ENCODE peak calls at places on chromosomes 4 and X, in eight cellular contexts. I, E, Z, R, B, U, J and Y are unnamed samples.

GRCh38 chr4:105620640-105621323 is 68.4 kb downstream of the ARHGEF38 start:
- DNase-seq in I (peak), E (no peak), Z (peak), R (peak), B (no peak), U (peak), J (peak), Y (peak)

GRCh38 chr4:8391972-8392371 is 48.6 kb downstream of the ACOX3 start:
- DNase-seq in I (peak), E (no peak), Z (no peak), R (peak), B (no peak), U (peak), J (peak), Y (no peak)

GRCh38 chrX:95367286-95367685 is 1317.4 kb upstream of the DIAPH2 start:
- DNase-seq in I (no peak), E (no peak), Z (no peak), R (no peak), B (no peak), U (no peak), J (no peak), Y (no peak)

GRCh38 chr4:74228691-74229640 is 71.0 kb downstream of the MTHFD2L start:
- DNase-seq in I (peak), E (peak), Z (peak), R (peak), B (peak), U (peak), J (peak), Y (no peak)

GRCh38 chr4:185210102-185210981 is 944 bp downstream of the SNX25 start:
- DNase-seq in I (peak), E (no peak), Z (no peak), R (peak), B (peak), U (no peak), J (peak), Y (no peak)

GRCh38 chr4:110344165-110344564 is 131.8 kb upstream of the ENPEP start:
- DNase-seq in I (peak), E (no peak), Z (peak), R (peak), B (no peak), U (no peak), J (peak), Y (no peak)

GRCh38 chr4:76488905-76489798 is 54.1 kb downstream of the SHROOM3 start:
- DNase-seq in I (peak), E (no peak), Z (no peak), R (no peak), B (no peak), U (no peak), J (peak), Y (no peak)

GRCh38 chr4:120080533-120080932 is 13.9 kb upstream of the MAD2L1 start:
- DNase-seq in I (no peak), E (no peak), Z (no peak), R (no peak), B (no peak), U (no peak), J (no peak), Y (no peak)

GRCh38 chr4:88211473-88212252 is 53.2 kb upstream of the ABCG2 start:
- DNase-seq in I (peak), E (no peak), Z (no peak), R (peak), B (no peak), U (peak), J (peak), Y (no peak)

GRCh38 chr4:174631901-174632758 is 109.8 kb upstream of the HPGD start:
- DNase-seq in I (peak), E (no peak), Z (peak), R (peak), B (no peak), U (no peak), J (peak), Y (no peak)

GRCh38 chrX:65667503-65668355 is at the start of gene MSN:
- DNase-seq in I (peak), E (peak), Z (peak), R (peak), B (peak), U (peak), J (peak), Y (no peak)

GRCh38 chr4:139913995-139914394 is 240.0 kb downstream of the MAML3 start:
- DNase-seq in I (peak), E (no peak), Z (no peak), R (peak), B (no peak), U (no peak), J (peak), Y (no peak)

GRCh38 chr4:1360423-1361283 is 13.6 kb downstream of the UVSSA start:
- DNase-seq in I (peak), E (no peak), Z (no peak), R (peak), B (peak), U (no peak), J (peak), Y (no peak)

GRCh38 chr4:95095352-95095974 is 337.7 kb downstream of the BMPR1B start:
- DNase-seq in I (peak), E (no peak), Z (no peak), R (peak), B (no peak), U (no peak), J (peak), Y (no peak)

GRCh38 chr4:56976283-56976877 is 1.0 kb downstream of the NOA1 start:
- DNase-seq in I (peak), E (no peak), Z (no peak), R (no peak), B (no peak), U (no peak), J (peak), Y (no peak)

GRCh38 chrX:119981286-119982070 is 37.9 kb upstream of the NKAP start:
- DNase-seq in I (peak), E (no peak), Z (no peak), R (peak), B (no peak), U (no peak), J (peak), Y (no peak)

GRCh38 chrX:12709047-12709446 is 82.2 kb upstream of the PRPS2 start:
- DNase-seq in I (no peak), E (no peak), Z (no peak), R (no peak), B (no peak), U (no peak), J (peak), Y (no peak)

GRCh38 chrX:68941385-68941952 is 112.6 kb downstream of the EFNB1 start:
- DNase-seq in I (no peak), E (no peak), Z (no peak), R (no peak), B (no peak), U (peak), J (peak), Y (no peak)

GRCh38 chr4:127181001-127181400 is 451.8 kb upstream of the INTU start:
- DNase-seq in I (no peak), E (no peak), Z (no peak), R (no peak), B (no peak), U (no peak), J (no peak), Y (no peak)

GRCh38 chrX:81201692-81202412 is at the start of the genes HMGN5 and SH3BGRL:
- DNase-seq in I (peak), E (peak), Z (peak), R (peak), B (peak), U (peak), J (peak), Y (peak)

GRCh38 chr4:128310266-128310697 is 22.7 kb upstream of the PGRMC2 start:
- DNase-seq in I (peak), E (no peak), Z (peak), R (peak), B (no peak), U (no peak), J (peak), Y (no peak)

GRCh38 chr4:127783026-127783769 is 1.1 kb downstream of the HSPA4L start:
- DNase-seq in I (peak), E (peak), Z (peak), R (peak), B (no peak), U (peak), J (peak), Y (no peak)

GRCh38 chr4:107826427-107826980 is 1.8 kb downstream of the SGMS2 start:
- DNase-seq in I (no peak), E (no peak), Z (peak), R (no peak), B (no peak), U (no peak), J (no peak), Y (peak)

GRCh38 chr4:107824367-107825071 is at the start of gene SGMS2:
- DNase-seq in I (peak), E (peak), Z (peak), R (peak), B (peak), U (peak), J (peak), Y (peak)

GRCh38 chr4:107831140-107831539 is 6.4 kb downstream of the SGMS2 start:
- DNase-seq in I (no peak), E (no peak), Z (no peak), R (no peak), B (no peak), U (no peak), J (no peak), Y (no peak)

GRCh38 chr4:107825072-107825789 is 499 bp downstream of the SGMS2 start:
- DNase-seq in I (peak), E (no peak), Z (peak), R (peak), B (no peak), U (peak), J (peak), Y (peak)

GRCh38 chr4:107828315-107828714 is 3.6 kb downstream of the SGMS2 start:
- DNase-seq in I (no peak), E (no peak), Z (no peak), R (no peak), B (no peak), U (no peak), J (no peak), Y (no peak)
- TF ChIP-seq CTCF in I (no peak), E (no peak), Z (no peak), R (no peak), B (no peak), U (no peak), J (no peak), Y (no peak)

GRCh38 chrX:48589482-48590162 is 7.7 kb upstream of the WDR13 start:
- DNase-seq in I (no peak), E (no peak), Z (no peak), R (peak), B (no peak), U (no peak), J (peak), Y (no peak)
- H3K4me3 ChIP-seq in I (no peak), E (no peak), Z (no peak), R (no peak), B (no peak), U (no peak), J (no peak), Y (no peak)

GRCh38 chr4:17468638-17469221 is 43.2 kb downstream of the QDPR start:
- DNase-seq in I (peak), E (no peak), Z (no peak), R (peak), B (no peak), U (no peak), J (peak), Y (no peak)
- TF ChIP-seq CTCF in I (peak), E (peak), Z (peak), R (peak), B (peak), U (no peak), J (peak), Y (peak)

GRCh38 chr4:46124773-46125172 is 919 bp upstream of the GABRG1 start:
- DNase-seq in I (no peak), E (peak), Z (no peak), R (no peak), B (no peak), U (no peak), J (no peak), Y (no peak)

DNA sequence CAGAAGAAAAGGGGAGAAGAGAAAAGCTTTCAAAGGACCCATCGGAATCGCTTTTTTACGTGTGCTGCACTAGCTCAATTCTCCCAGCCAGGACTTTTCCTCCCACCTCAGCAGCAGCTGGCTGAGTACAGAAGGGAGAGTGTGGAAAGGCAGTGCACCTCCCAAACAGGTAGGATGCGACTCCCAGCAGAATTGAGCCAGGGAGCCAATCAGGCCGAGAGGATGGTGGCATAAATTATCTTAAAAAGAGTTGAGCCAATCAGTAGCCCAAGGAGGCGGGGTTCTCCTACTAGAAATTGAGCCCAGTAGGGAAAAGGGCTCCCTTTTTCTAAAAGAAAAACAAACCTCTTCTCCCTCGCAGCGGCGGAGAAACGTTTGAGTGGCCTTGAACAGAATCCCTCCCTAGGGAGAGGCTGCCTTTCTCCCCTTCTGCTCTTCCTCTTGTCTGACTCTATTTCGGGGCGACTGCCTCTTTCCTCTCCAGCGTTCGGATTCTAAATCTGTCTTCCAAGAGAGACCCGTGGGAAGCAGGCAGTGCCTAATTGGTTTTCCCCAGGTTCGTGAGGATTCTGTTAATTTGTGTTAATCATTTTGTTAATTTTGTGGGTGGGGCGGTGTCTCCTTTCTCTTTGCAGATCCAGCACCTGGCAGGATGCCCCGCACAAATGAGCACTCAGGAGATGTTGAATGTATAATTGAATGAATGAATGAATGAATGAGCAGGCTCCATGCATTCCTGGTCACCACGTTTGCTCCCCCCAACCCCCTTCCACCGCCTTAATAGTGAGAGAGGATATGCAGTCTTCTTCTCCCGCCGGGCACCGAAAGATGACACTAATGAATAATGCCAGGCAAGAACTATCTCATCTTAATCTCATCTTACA is at the start of gene GABRG1:
- DNase-seq in I (no peak), E (peak), Z (no peak), R (no peak), B (no peak), U (no peak), J (no peak), Y (no peak)
- H3K4me3 ChIP-seq in I (no peak), E (no peak), Z (no peak), R (no peak), B (no peak), U (no peak), J (no peak), Y (no peak)

GRCh38 chr4:152935661-152936445 is at the start of gene FHDC1:
- DNase-seq in I (peak), E (no peak), Z (no peak), R (no peak), B (peak), U (peak), J (no peak), Y (no peak)
- TF ChIP-seq CTCF in I (no peak), E (peak), Z (no peak), R (no peak), B (no peak), U (no peak), J (no peak), Y (no peak)